ENCODE peak calls at places on chromosomes 6 and 20, in nine cellular contexts. P is heart right ventricle, U is OCI-LY7, L is RWPE2, Q is adrenal gland, N is GM23248, F is fibroblast of lung, Z is tibial artery, E is neuronal stem cell. J is an unnamed sample. For H3K36me3, the result is how much of the 10 kb centered on the place peaks cover.

GRCh38 chr6:44580901-44581300 is 193.4 kb downstream of the CDC5L start:
- DNase-seq in P (no peak), U (no peak), L (no peak), Q (no peak), N (peak), F (peak), Z (no peak), E (no peak), J (no peak)

GRCh38 chr20:37846573-37846972 is 56.4 kb upstream of the VSTM2L start:
- DNase-seq in P (no peak), U (no peak), L (peak), Q (no peak), N (no peak), F (no peak), Z (peak), E (peak), J (no peak)

GRCh38 chr20:5864873-5865582 is 85.3 kb downstream of the TRMT6 start:
- DNase-seq in P (no peak), U (no peak), L (no peak), Q (peak), N (peak), F (peak), Z (no peak), E (no peak), J (peak)

GRCh38 chr6:70668499-70668812 is 773 bp downstream of the SMAP1 start:
- DNase-seq in P (no peak), U (no peak), L (no peak), Q (no peak), N (peak), F (peak), Z (no peak), E (no peak), J (no peak)

GRCh38 chr6:152922706-152923105 is 60.1 kb downstream of the FBXO5 start:
- DNase-seq in P (no peak), U (no peak), L (no peak), Q (no peak), N (no peak), F (no peak), Z (no peak), E (no peak), J (no peak)

GRCh38 chr6:1913572-1913971 is 303.9 kb downstream of the FOXC1 start:
- DNase-seq in P (no peak), U (no peak), L (no peak), Q (no peak), N (no peak), F (no peak), Z (no peak), E (no peak), J (no peak)

GRCh38 chr6:1516742-1517520 is 92.8 kb upstream of the FOXC1 start:
- DNase-seq in P (no peak), U (no peak), L (no peak), Q (no peak), N (no peak), F (no peak), Z (no peak), E (no peak), J (no peak)

GRCh38 chr6:41191569-41191968 is 9.4 kb downstream of the TREML2 start:
- DNase-seq in P (peak), U (peak), L (no peak), Q (no peak), N (peak), F (no peak), Z (no peak), E (no peak), J (no peak)

GRCh38 chr20:23754731-23755130 is 4.0 kb upstream of the CST1 start:
- DNase-seq in P (no peak), U (no peak), L (no peak), Q (no peak), N (no peak), F (no peak), Z (no peak), E (no peak), J (no peak)

GRCh38 chr6:79570802-79571367 is 33.7 kb upstream of the LCA5 start:
- DNase-seq in P (no peak), U (peak), L (no peak), Q (no peak), N (peak), F (no peak), Z (no peak), E (no peak), J (no peak)

GRCh38 chr20:21396045-21396893 is 1.1 kb downstream of the NKX2-4 start:
- DNase-seq in P (peak), U (no peak), L (no peak), Q (peak), N (no peak), F (no peak), Z (no peak), E (no peak), J (peak)

GRCh38 chr20:21396921-21397340 is 395 bp downstream of the NKX2-4 start:
- DNase-seq in P (no peak), U (no peak), L (no peak), Q (no peak), N (peak), F (no peak), Z (no peak), E (no peak), J (no peak)

GRCh38 chr20:21395039-21395665 is 2.2 kb downstream of the NKX2-4 start:
- DNase-seq in P (no peak), U (no peak), L (no peak), Q (no peak), N (no peak), F (no peak), Z (no peak), E (no peak), J (no peak)

GRCh38 chr20:21394120-21394519 is 3.2 kb downstream of the NKX2-4 start:
- DNase-seq in P (no peak), U (no peak), L (no peak), Q (no peak), N (no peak), F (no peak), Z (no peak), E (no peak), J (no peak)

DNA sequence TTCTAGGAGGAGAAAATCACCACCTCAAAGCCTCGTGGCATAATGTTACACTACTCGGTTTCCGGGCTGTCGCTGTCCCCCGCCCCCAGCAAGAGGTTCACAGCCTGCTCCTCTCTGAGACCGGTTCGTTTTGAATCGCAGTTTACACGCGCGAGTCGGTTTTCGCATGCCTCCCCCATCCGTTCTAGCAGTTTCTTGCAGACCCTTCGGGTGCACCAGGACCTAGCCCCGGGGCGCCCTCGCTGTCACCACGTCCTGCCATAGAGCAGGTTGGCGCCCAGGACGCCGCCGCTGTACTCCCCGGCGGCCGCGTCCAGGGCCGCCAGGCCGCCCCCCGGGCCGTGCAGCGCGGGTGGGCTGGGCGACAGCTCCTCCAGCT is 1.7 kb downstream of the NKX2-4 start:
- DNase-seq in P (no peak), U (no peak), L (no peak), Q (no peak), N (no peak), F (peak), Z (no peak), E (no peak), J (no peak)
- H3K4me3 ChIP-seq in P (no peak), U (no peak), L (no peak), Q (no peak), N (no peak), F (no peak), Z (peak), E (no peak), J (no peak)

GRCh38 chr6:63418741-63419140 is 99.0 kb upstream of the LGSN start:
- DNase-seq in P (no peak), U (no peak), L (no peak), Q (peak), N (no peak), F (no peak), Z (no peak), E (no peak), J (no peak)
- H3K36me3 ChIP-seq in P (under half), U (under half), L (under half), Q (under half), N (under half), F (under half), Z (under half), E (under half), J (under half)

DNA sequence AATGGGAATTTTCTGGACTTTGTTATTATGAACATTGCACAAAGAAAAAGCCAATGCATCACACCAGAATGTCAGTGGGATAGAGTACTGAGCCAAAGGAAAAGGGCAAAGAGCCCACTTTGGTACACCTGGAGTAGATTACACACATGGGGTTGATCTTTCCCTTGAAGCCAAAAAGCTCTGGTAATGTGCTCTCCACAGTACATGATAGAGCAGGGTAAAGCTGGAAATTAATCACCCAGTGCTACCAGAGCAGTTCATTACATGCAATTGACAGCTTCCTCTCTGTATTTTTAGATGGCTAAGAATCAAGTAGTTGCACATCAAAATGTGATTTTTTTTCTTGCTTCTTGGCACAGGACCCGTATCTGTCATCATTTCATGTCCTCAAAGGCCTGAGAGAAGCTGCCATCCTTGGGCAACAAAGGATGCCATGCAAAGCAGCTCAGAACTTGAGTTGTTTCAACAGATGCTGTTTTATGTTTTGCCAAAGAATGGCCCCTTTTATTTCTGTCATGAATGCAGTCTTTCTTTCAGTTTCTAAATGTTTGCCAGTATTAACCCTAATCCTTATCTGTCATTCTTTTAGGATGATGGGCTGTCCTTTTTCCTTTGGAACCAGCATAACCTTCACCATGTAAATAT is 88.1 kb downstream of the HDGFL1 start:
- DNase-seq in P (no peak), U (no peak), L (no peak), Q (no peak), N (no peak), F (peak), Z (no peak), E (no peak), J (no peak)
- H3K27ac ChIP-seq in P (peak), U (no peak), L (no peak), Q (no peak), N (no peak), F (no peak), Z (no peak), E (no peak), J (peak)

GRCh38 chr6:27544612-27545260 is 71.8 kb upstream of the ZNF184 start:
- DNase-seq in P (no peak), U (no peak), L (no peak), Q (no peak), N (peak), F (no peak), Z (no peak), E (no peak), J (no peak)
- H3K4me3 ChIP-seq in P (no peak), U (no peak), L (peak), Q (no peak), N (peak), F (peak), Z (no peak), E (peak), J (no peak)